ENCODE peak calls at places on chromosomes 7 and 10, in five cellular contexts. X is pancreas, H is BE2C, J is dorsolateral prefrontal cortex, U is AG04449. Q is an unnamed sample.

GRCh38 chr7:132249591-132249971 is 326.7 kb downstream of the PLXNA4 start:
- DNase-seq in X (no peak), H (peak; percentile 40), J (no peak), U (no peak), Q (no peak)

GRCh38 chr7:42702647-42703046 is 209.2 kb downstream of the C7orf25 start:
- DNase-seq in X (no peak), H (no peak), J (no peak), U (no peak), Q (no peak)

GRCh38 chr10:103281753-103282152 is 4.8 kb downstream of the INA start:
- DNase-seq in X (no peak), H (peak; percentile 89), J (peak; percentile 70), U (no peak), Q (no peak)

GRCh38 chr10:123808286-123808685 is 83.3 kb downstream of the CPXM2 start:
- DNase-seq in X (no peak), H (no peak), J (no peak), U (no peak), Q (no peak)

GRCh38 chr7:69728299-69728698 is 130.0 kb downstream of the AUTS2 start:
- DNase-seq in X (no peak), H (no peak), J (no peak), U (peak; percentile 38), Q (no peak)

GRCh38 chr7:149872419-149873073 is 1.2 kb upstream of the ATP6V0E2 start:
- DNase-seq in X (peak; percentile 70), H (peak; percentile 86), J (peak; percentile 92), U (peak; percentile 40), Q (no peak)

GRCh38 chr10:92799591-92799990 is 48.7 kb upstream of the EXOC6 start:
- DNase-seq in X (no peak), H (no peak), J (no peak), U (no peak), Q (no peak)

GRCh38 chr10:102735065-102735562 is 8.6 kb upstream of the WBP1L start:
- DNase-seq in X (no peak), H (no peak), J (no peak), U (no peak), Q (no peak)

GRCh38 chr10:79061441-79062315 is 7.1 kb upstream of the ZMIZ1 start:
- DNase-seq in X (peak; percentile 47), H (peak; percentile 6), J (peak; percentile 44), U (no peak), Q (no peak)

GRCh38 chr10:8055420-8056349 is 1.2 kb downstream of the GATA3 start:
- DNase-seq in X (no peak), H (no peak), J (no peak), U (no peak), Q (no peak)

GRCh38 chr7:42747073-42747472 is 164.8 kb downstream of the C7orf25 start:
- DNase-seq in X (no peak), H (no peak), J (no peak), U (no peak), Q (no peak)

GRCh38 chr7:155214328-155214986 is 83.2 kb upstream of the INSIG1 start:
- DNase-seq in X (no peak), H (no peak), J (no peak), U (no peak), Q (no peak)
- H3K4me3 ChIP-seq in X (peak overlapping the region; percentile 23), H (peak overlapping the region; percentile 56), J (peak overlapping the region; percentile 11), U (peak overlapping the region; percentile 50), Q (peak overlapping the region; percentile 41)

GRCh38 chr10:80567292-80567691 is 29.6 kb downstream of the SH2D4B start:
- DNase-seq in X (no peak), H (no peak), J (no peak), U (no peak), Q (no peak)
- TF ChIP-seq CTCF in X (no peak), H (no peak), J (no peak), U (no peak), Q (no peak)

GRCh38 chr7:137832382-137832781 is 14.4 kb downstream of the DGKI start:
- DNase-seq in X (no peak), H (no peak), J (no peak), U (no peak), Q (no peak)

GRCh38 chr7:137834552-137834951 is 12.2 kb downstream of the DGKI start:
- DNase-seq in X (no peak), H (no peak), J (no peak), U (no peak), Q (no peak)

GRCh38 chr7:137836113-137836509 is 10.7 kb downstream of the DGKI start:
- DNase-seq in X (no peak), H (no peak), J (no peak), U (no peak), Q (no peak)

GRCh38 chr7:137838706-137839315 is 8.0 kb downstream of the DGKI start:
- DNase-seq in X (no peak), H (no peak), J (no peak), U (no peak), Q (no peak)

GRCh38 chr7:137835486-137836112 is 11.2 kb downstream of the DGKI start:
- DNase-seq in X (no peak), H (no peak), J (no peak), U (no peak), Q (no peak)
- H3K4me3 ChIP-seq in X (no peak overlapping the region), H (no peak overlapping the region), J (no peak overlapping the region), U (no peak overlapping the region), Q (no peak overlapping the region)

DNA sequence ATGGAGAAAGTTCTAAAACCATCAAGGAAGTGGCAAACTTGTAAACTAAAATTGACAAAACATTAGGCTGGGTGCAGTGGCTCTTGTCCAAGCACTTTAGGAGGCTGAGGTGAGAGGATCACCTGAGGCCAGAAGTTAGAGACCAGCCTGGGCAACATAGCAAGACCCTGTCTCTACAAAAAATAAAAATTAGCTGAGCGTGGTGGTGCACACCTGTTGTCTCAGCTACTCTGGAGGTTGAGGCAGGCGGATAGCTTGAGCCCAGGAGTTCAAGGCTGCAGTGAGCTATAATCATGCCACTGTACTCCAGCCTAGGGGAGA is 29.4 kb upstream of the HNRNPH3 start:
- DNase-seq in X (no peak), H (no peak), J (no peak), U (no peak), Q (no peak)
- TF ChIP-seq CTCF in X (no peak), H (no peak), J (no peak), U (no peak), Q (no peak)

GRCh38 chr10:118255355-118255754 is 86.8 kb downstream of the FAM204A start:
- DNase-seq in X (no peak), H (no peak), J (no peak), U (no peak), Q (no peak)

GRCh38 chr10:118253397-118253796 is 88.7 kb downstream of the FAM204A start:
- DNase-seq in X (no peak), H (no peak), J (no peak), U (no peak), Q (no peak)

GRCh38 chr10:118246340-118247247 is 95.5 kb downstream of the FAM204A start:
- DNase-seq in X (no peak), H (no peak), J (no peak), U (no peak), Q (no peak)

GRCh38 chr10:118251791-118252190 is 90.3 kb downstream of the FAM204A start:
- DNase-seq in X (no peak), H (no peak), J (no peak), U (no peak), Q (no peak)

DNA sequence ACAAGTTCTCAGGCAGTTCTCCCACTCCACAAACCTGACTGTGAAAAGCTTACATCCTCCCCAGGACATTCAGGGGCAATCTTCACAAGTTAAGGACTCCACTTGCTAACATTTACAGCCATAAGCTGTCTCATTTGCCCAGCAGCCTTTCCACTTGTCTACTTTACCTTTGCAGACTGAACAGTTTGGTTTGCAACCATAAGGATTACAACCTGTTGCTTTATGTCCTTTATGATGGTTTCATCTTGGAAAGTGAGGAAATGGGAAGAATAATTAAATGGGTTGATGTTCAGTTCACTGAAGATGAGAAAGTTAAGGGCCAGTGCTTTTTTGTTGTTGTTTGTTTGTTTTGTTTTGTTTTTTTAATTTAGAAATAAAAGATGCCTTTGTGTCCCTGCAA is 92.4 kb downstream of the FAM204A start:
- DNase-seq in X (no peak), H (no peak), J (no peak), U (no peak), Q (no peak)
- H3K4me3 ChIP-seq in X (no peak overlapping the region), H (no peak overlapping the region), J (no peak overlapping the region), U (no peak overlapping the region), Q (no peak overlapping the region)

GRCh38 chr10:120926611-120927010 is 75.4 kb downstream of the WDR11 start:
- DNase-seq in X (no peak), H (no peak), J (no peak), U (no peak), Q (no peak)
- TF ChIP-seq CTCF in X (no peak), H (no peak), J (no peak), U (no peak), Q (no peak)

DNA sequence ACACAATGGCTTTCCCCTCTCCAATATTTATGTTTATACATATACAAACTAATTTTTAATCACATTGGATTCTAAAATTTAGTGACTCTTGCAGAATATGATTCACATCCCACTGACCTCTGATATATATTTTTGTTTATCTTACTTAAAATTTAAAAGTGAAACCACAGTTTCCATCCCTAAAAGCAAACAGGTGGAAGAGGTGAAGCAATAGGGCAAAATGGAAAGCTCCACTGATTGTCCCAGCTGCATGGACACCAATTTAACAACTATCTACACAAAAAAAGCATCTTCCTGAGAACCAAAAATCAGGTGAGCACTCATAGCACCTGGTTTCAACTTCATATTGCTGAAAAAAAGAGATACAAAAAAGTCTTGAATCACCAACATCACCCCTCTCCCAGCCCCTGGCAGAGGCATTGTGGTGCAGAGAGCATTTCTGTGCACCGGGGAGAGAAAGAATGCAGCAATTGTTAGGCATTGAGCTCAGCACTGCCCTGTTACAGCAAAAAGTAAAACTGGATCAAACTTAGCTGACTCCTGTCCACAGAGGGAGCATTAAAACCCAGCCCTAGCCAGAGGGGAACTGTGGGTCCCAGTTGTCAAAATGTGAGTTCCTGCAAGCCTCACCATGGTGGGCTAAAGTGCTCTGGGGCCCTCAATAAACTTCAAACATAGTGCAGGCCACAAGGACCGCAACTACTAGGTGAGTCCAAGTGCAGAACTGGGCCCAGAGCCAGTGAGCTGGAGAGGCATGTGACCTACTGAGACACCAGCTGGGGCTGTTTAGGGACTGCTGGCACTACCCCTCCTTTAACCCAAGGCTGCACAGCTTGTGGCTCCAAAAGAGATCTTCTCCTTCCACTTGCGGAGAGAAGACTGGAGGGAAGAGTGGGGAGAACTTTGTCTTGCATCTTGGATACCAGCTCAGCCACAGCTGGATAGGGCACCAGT is 92.1 kb downstream of the SIRT1 start:
- DNase-seq in X (peak; percentile 85), H (no peak), J (no peak), U (no peak), Q (no peak)
- H3K4me3 ChIP-seq in X (no peak overlapping the region), H (no peak overlapping the region), J (no peak overlapping the region), U (no peak overlapping the region), Q (no peak overlapping the region)

Q was measured in AG04450.